ENCODE peak calls at places on chromosomes 4 and X, in ten cellular contexts. One of them, this sample, is unnamed.

GRCh38 chr4:1992468-1993168 is 16.2 kb downstream of the NELFA start:
- DNase-seq in stomach: no peak
- DNase-seq in neuronal stem cell: no peak
- DNase-seq in aorta: peak
- DNase-seq in ovary: no peak
- DNase-seq in sigmoid colon: no peak
- DNase-seq in HL-60: no peak
- DNase-seq in mammary epithelial cell: no peak
- DNase-seq in RWPE1: no peak
- DNase-seq in neural progenitor cell: peak
- DNase-seq in this sample: no peak

GRCh38 chr4:181204109-181204508 is 1039.1 kb upstream of the TENM3 start:
- DNase-seq in stomach: no peak
- DNase-seq in mammary epithelial cell: peak
- DNase-seq in neuronal stem cell: no peak
- DNase-seq in ovary: no peak
- DNase-seq in RWPE1: no peak
- DNase-seq in HL-60: no peak
- DNase-seq in neural progenitor cell: no peak
- DNase-seq in aorta: no peak
- DNase-seq in sigmoid colon: no peak
- DNase-seq in this sample: no peak

GRCh38 chr4:125244848-125245450 is 69.8 kb upstream of the FAT4 start:
- DNase-seq in sigmoid colon: no peak
- DNase-seq in mammary epithelial cell: peak
- DNase-seq in neural progenitor cell: no peak
- DNase-seq in aorta: no peak
- DNase-seq in neuronal stem cell: no peak
- DNase-seq in ovary: no peak
- DNase-seq in RWPE1: peak
- DNase-seq in HL-60: no peak
- DNase-seq in stomach: no peak
- DNase-seq in this sample: no peak

GRCh38 chr4:85402371-85402770 is 72.6 kb upstream of the ARHGAP24 start:
- DNase-seq in neural progenitor cell: no peak
- DNase-seq in sigmoid colon: no peak
- DNase-seq in stomach: no peak
- DNase-seq in aorta: no peak
- DNase-seq in ovary: no peak
- DNase-seq in neuronal stem cell: no peak
- DNase-seq in mammary epithelial cell: peak
- DNase-seq in HL-60: no peak
- DNase-seq in RWPE1: no peak
- DNase-seq in this sample: no peak

GRCh38 chrX:19811807-19812604 is 75.4 kb downstream of the SH3KBP1 start:
- DNase-seq in mammary epithelial cell: no peak
- DNase-seq in neuronal stem cell: no peak
- DNase-seq in stomach: no peak
- DNase-seq in ovary: no peak
- DNase-seq in HL-60: peak
- DNase-seq in aorta: no peak
- DNase-seq in sigmoid colon: no peak
- DNase-seq in RWPE1: no peak
- DNase-seq in neural progenitor cell: no peak
- DNase-seq in this sample: no peak

GRCh38 chrX:21509912-21510311 is 135.7 kb downstream of the CNKSR2 start:
- DNase-seq in mammary epithelial cell: peak
- DNase-seq in HL-60: no peak
- DNase-seq in RWPE1: peak
- DNase-seq in neural progenitor cell: no peak
- DNase-seq in sigmoid colon: no peak
- DNase-seq in aorta: no peak
- DNase-seq in ovary: no peak
- DNase-seq in stomach: no peak
- DNase-seq in neuronal stem cell: no peak
- DNase-seq in this sample: no peak

GRCh38 chr4:115454228-115454627 is 340.8 kb upstream of the NDST4 start:
- DNase-seq in stomach: no peak
- DNase-seq in neural progenitor cell: no peak
- DNase-seq in ovary: no peak
- DNase-seq in HL-60: no peak
- DNase-seq in sigmoid colon: no peak
- DNase-seq in RWPE1: no peak
- DNase-seq in aorta: no peak
- DNase-seq in neuronal stem cell: no peak
- DNase-seq in mammary epithelial cell: no peak
- DNase-seq in this sample: no peak

GRCh38 chr4:15232725-15233597 is 194.9 kb upstream of the C1QTNF7 start:
- DNase-seq in HL-60: no peak
- DNase-seq in sigmoid colon: no peak
- DNase-seq in neural progenitor cell: no peak
- DNase-seq in ovary: no peak
- DNase-seq in aorta: no peak
- DNase-seq in mammary epithelial cell: peak
- DNase-seq in RWPE1: no peak
- DNase-seq in stomach: no peak
- DNase-seq in neuronal stem cell: no peak
- DNase-seq in this sample: no peak

GRCh38 chr4:83490876-83491450 is 6.1 kb upstream of the ABRAXAS1 start:
- DNase-seq in neural progenitor cell: peak
- DNase-seq in RWPE1: peak
- DNase-seq in HL-60: peak
- DNase-seq in sigmoid colon: no peak
- DNase-seq in neuronal stem cell: no peak
- DNase-seq in aorta: no peak
- DNase-seq in mammary epithelial cell: no peak
- DNase-seq in stomach: no peak
- DNase-seq in ovary: no peak
- DNase-seq in this sample: no peak

GRCh38 chrX:45935408-45935807 is 609.8 kb downstream of the ZNF674 start:
- DNase-seq in aorta: no peak
- DNase-seq in stomach: no peak
- DNase-seq in sigmoid colon: no peak
- DNase-seq in neuronal stem cell: no peak
- DNase-seq in RWPE1: no peak
- DNase-seq in neural progenitor cell: no peak
- DNase-seq in ovary: no peak
- DNase-seq in HL-60: no peak
- DNase-seq in mammary epithelial cell: no peak
- DNase-seq in this sample: no peak

GRCh38 chr4:168857009-168857408 is 153.0 kb downstream of the CBR4 start:
- DNase-seq in ovary: no peak
- DNase-seq in RWPE1: no peak
- DNase-seq in neuronal stem cell: no peak
- DNase-seq in aorta: no peak
- DNase-seq in HL-60: no peak
- DNase-seq in sigmoid colon: no peak
- DNase-seq in neural progenitor cell: no peak
- DNase-seq in stomach: no peak
- DNase-seq in mammary epithelial cell: no peak
- DNase-seq in this sample: no peak

GRCh38 chr4:168859100-168859499 is 151.0 kb downstream of the CBR4 start:
- DNase-seq in ovary: no peak
- DNase-seq in stomach: no peak
- DNase-seq in sigmoid colon: no peak
- DNase-seq in mammary epithelial cell: no peak
- DNase-seq in RWPE1: no peak
- DNase-seq in aorta: no peak
- DNase-seq in HL-60: no peak
- DNase-seq in neuronal stem cell: no peak
- DNase-seq in neural progenitor cell: no peak
- DNase-seq in this sample: no peak

GRCh38 chr4:168857546-168858314 is 152.3 kb downstream of the CBR4 start:
- DNase-seq in neural progenitor cell: no peak
- DNase-seq in stomach: no peak
- DNase-seq in aorta: no peak
- DNase-seq in HL-60: no peak
- DNase-seq in RWPE1: no peak
- DNase-seq in ovary: no peak
- DNase-seq in neuronal stem cell: no peak
- DNase-seq in sigmoid colon: no peak
- DNase-seq in mammary epithelial cell: no peak
- DNase-seq in this sample: no peak

GRCh38 chr4:168856312-168856711 is 153.7 kb downstream of the CBR4 start:
- DNase-seq in RWPE1: no peak
- DNase-seq in neural progenitor cell: no peak
- DNase-seq in neuronal stem cell: no peak
- DNase-seq in sigmoid colon: no peak
- DNase-seq in stomach: no peak
- DNase-seq in mammary epithelial cell: peak
- DNase-seq in ovary: no peak
- DNase-seq in HL-60: no peak
- DNase-seq in aorta: no peak
- DNase-seq in this sample: no peak

GRCh38 chr4:168859888-168860694 is 150.0 kb downstream of the CBR4 start:
- DNase-seq in neural progenitor cell: peak
- DNase-seq in HL-60: no peak
- DNase-seq in ovary: no peak
- DNase-seq in neuronal stem cell: no peak
- DNase-seq in stomach: no peak
- DNase-seq in sigmoid colon: no peak
- DNase-seq in aorta: no peak
- DNase-seq in mammary epithelial cell: no peak
- DNase-seq in RWPE1: no peak
- DNase-seq in this sample: no peak
- H3K27ac ChIP-seq in neural progenitor cell: no peak
- H3K27ac ChIP-seq in HL-60: no peak
- H3K27ac ChIP-seq in ovary: peak
- H3K27ac ChIP-seq in neuronal stem cell: no peak
- H3K27ac ChIP-seq in stomach: no peak
- H3K27ac ChIP-seq in sigmoid colon: peak
- H3K27ac ChIP-seq in aorta: peak
- H3K27ac ChIP-seq in mammary epithelial cell: no peak
- H3K27ac ChIP-seq in RWPE1: peak
- H3K27ac ChIP-seq in this sample: peak

DNA sequence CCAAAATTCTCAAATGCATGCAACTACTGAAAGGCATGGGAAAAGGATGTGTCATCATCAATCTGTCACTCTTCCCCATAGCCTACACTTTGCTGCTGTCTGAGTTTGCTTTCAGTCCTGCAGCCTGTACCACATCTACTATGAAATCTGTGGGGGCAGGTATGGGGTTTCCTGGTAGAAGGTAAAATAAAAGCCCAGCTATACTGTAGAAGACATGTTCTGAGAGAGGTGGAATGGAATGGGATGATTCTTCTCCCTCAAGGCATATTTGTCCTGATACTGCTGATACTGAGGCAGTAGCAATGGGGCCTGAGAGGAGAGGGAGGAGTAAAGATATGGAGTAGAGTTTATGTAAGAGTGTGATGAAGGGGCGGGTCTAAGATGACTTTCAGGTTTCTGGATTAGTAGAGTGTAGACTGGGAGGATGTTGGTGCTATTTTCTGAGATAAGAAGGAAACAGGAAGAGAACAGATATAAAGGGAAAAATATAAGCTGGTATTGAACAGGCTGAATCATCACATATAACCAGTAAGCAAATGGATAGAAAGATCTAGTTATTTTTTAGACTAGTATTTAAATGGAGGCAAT is 38.7 kb upstream of the GYPA start:
- DNase-seq in HL-60: no peak
- DNase-seq in stomach: no peak
- DNase-seq in aorta: no peak
- DNase-seq in mammary epithelial cell: peak
- DNase-seq in ovary: no peak
- DNase-seq in sigmoid colon: no peak
- DNase-seq in neuronal stem cell: no peak
- DNase-seq in RWPE1: no peak
- DNase-seq in neural progenitor cell: no peak
- DNase-seq in this sample: no peak
- H3K27ac ChIP-seq in HL-60: no peak
- H3K27ac ChIP-seq in stomach: no peak
- H3K27ac ChIP-seq in aorta: no peak
- H3K27ac ChIP-seq in mammary epithelial cell: no peak
- H3K27ac ChIP-seq in ovary: no peak
- H3K27ac ChIP-seq in sigmoid colon: no peak
- H3K27ac ChIP-seq in neuronal stem cell: no peak
- H3K27ac ChIP-seq in RWPE1: no peak
- H3K27ac ChIP-seq in neural progenitor cell: no peak
- H3K27ac ChIP-seq in this sample: no peak

GRCh38 chrX:48703228-48703627 is 6.7 kb downstream of the SUV39H1 start:
- DNase-seq in HL-60: no peak
- DNase-seq in stomach: no peak
- DNase-seq in neuronal stem cell: no peak
- DNase-seq in sigmoid colon: no peak
- DNase-seq in neural progenitor cell: no peak
- DNase-seq in RWPE1: no peak
- DNase-seq in ovary: no peak
- DNase-seq in mammary epithelial cell: no peak
- DNase-seq in aorta: no peak
- DNase-seq in this sample: no peak

GRCh38 chrX:48700246-48700645 is 3.7 kb downstream of the SUV39H1 start:
- DNase-seq in RWPE1: no peak
- DNase-seq in neuronal stem cell: no peak
- DNase-seq in sigmoid colon: no peak
- DNase-seq in ovary: no peak
- DNase-seq in stomach: no peak
- DNase-seq in aorta: no peak
- DNase-seq in mammary epithelial cell: no peak
- DNase-seq in neural progenitor cell: no peak
- DNase-seq in HL-60: no peak
- DNase-seq in this sample: no peak

GRCh38 chrX:48702716-48703115 is 6.2 kb downstream of the SUV39H1 start:
- DNase-seq in aorta: no peak
- DNase-seq in HL-60: no peak
- DNase-seq in RWPE1: no peak
- DNase-seq in stomach: no peak
- DNase-seq in neuronal stem cell: no peak
- DNase-seq in sigmoid colon: no peak
- DNase-seq in ovary: no peak
- DNase-seq in mammary epithelial cell: no peak
- DNase-seq in neural progenitor cell: no peak
- DNase-seq in this sample: no peak

GRCh38 chrX:48702032-48702431 is 5.5 kb downstream of the SUV39H1 start:
- DNase-seq in HL-60: no peak
- DNase-seq in neuronal stem cell: no peak
- DNase-seq in neural progenitor cell: no peak
- DNase-seq in RWPE1: no peak
- DNase-seq in aorta: no peak
- DNase-seq in sigmoid colon: no peak
- DNase-seq in stomach: no peak
- DNase-seq in ovary: no peak
- DNase-seq in mammary epithelial cell: no peak
- DNase-seq in this sample: no peak

GRCh38 chrX:48700951-48701653 is 4.6 kb downstream of the SUV39H1 start:
- DNase-seq in stomach: no peak
- DNase-seq in aorta: no peak
- DNase-seq in sigmoid colon: no peak
- DNase-seq in neuronal stem cell: no peak
- DNase-seq in ovary: no peak
- DNase-seq in neural progenitor cell: no peak
- DNase-seq in mammary epithelial cell: no peak
- DNase-seq in HL-60: no peak
- DNase-seq in RWPE1: no peak
- DNase-seq in this sample: no peak
- H3K27ac ChIP-seq in stomach: no peak
- H3K27ac ChIP-seq in aorta: no peak
- H3K27ac ChIP-seq in sigmoid colon: no peak
- H3K27ac ChIP-seq in neuronal stem cell: no peak
- H3K27ac ChIP-seq in ovary: no peak
- H3K27ac ChIP-seq in neural progenitor cell: no peak
- H3K27ac ChIP-seq in mammary epithelial cell: no peak
- H3K27ac ChIP-seq in HL-60: no peak
- H3K27ac ChIP-seq in RWPE1: no peak
- H3K27ac ChIP-seq in this sample: no peak

GRCh38 chrX:101393530-101394305 is 2.9 kb downstream of the RPL36A start:
- DNase-seq in mammary epithelial cell: no peak
- DNase-seq in ovary: no peak
- DNase-seq in HL-60: no peak
- DNase-seq in aorta: no peak
- DNase-seq in neuronal stem cell: no peak
- DNase-seq in sigmoid colon: no peak
- DNase-seq in RWPE1: no peak
- DNase-seq in stomach: no peak
- DNase-seq in neural progenitor cell: no peak
- DNase-seq in this sample: no peak
- H3K27ac ChIP-seq in mammary epithelial cell: no peak
- H3K27ac ChIP-seq in ovary: no peak
- H3K27ac ChIP-seq in HL-60: peak
- H3K27ac ChIP-seq in aorta: no peak
- H3K27ac ChIP-seq in neuronal stem cell: no peak
- H3K27ac ChIP-seq in sigmoid colon: no peak
- H3K27ac ChIP-seq in RWPE1: peak
- H3K27ac ChIP-seq in stomach: no peak
- H3K27ac ChIP-seq in neural progenitor cell: no peak
- H3K27ac ChIP-seq in this sample: no peak

This sample was measured in left ventricle myocardium inferior.